ENCODE peak calls at places on chromosome 6, in six cellular contexts. N, D, U, T, Q and Z are unnamed samples.
A peak's percentile ranks its signal among the peaks of the same experiment; 100 is the strongest.

GRCh38 chr6:4113623-4114022 is 21.8 kb downstream of the ECI2 start:
- DNase-seq in N (no peak), D (no peak), U (no peak), T (no peak), Q (no peak), Z (no peak)

GRCh38 chr6:19128701-19129100 is 708.5 kb upstream of the ID4 start:
- DNase-seq in N (no peak), D (no peak), U (no peak), T (no peak), Q (no peak), Z (no peak)

GRCh38 chr6:105484238-105485161 is 81.6 kb upstream of the PREP start:
- DNase-seq in N (no peak), D (no peak), U (peak; percentile 30), T (no peak), Q (peak; percentile 41), Z (no peak)

GRCh38 chr6:125140808-125141207 is 12.8 kb upstream of the TPD52L1 start:
- DNase-seq in N (no peak), D (no peak), U (no peak), T (no peak), Q (no peak), Z (no peak)

GRCh38 chr6:149235130-149235561 is 82.4 kb upstream of the TAB2 start:
- DNase-seq in N (no peak), D (peak; percentile 69), U (no peak), T (no peak), Q (peak; percentile 54), Z (no peak)

GRCh38 chr6:51892339-51892738 is 195.1 kb downstream of the PKHD1 start:
- DNase-seq in N (no peak), D (no peak), U (no peak), T (no peak), Q (peak; percentile 13), Z (no peak)

GRCh38 chr6:144797881-144798589 is 512.9 kb downstream of the UTRN start:
- DNase-seq in N (no peak), D (no peak), U (no peak), T (no peak), Q (no peak), Z (no peak)

GRCh38 chr6:156848533-156848932 is 71.4 kb downstream of the ARID1B start:
- DNase-seq in N (no peak), D (no peak), U (no peak), T (no peak), Q (no peak), Z (no peak)

GRCh38 chr6:1610497-1611321 is 994 bp downstream of the FOXC1 start:
- DNase-seq in N (no peak), D (no peak), U (no peak), T (no peak), Q (peak; percentile 27), Z (no peak)

GRCh38 chr6:128822271-128822670 is 60.7 kb upstream of the LAMA2 start:
- DNase-seq in N (no peak), D (no peak), U (no peak), T (no peak), Q (no peak), Z (no peak)

GRCh38 chr6:37653933-37654565 is 43.6 kb downstream of the MDGA1 start:
- DNase-seq in N (peak; percentile 46), D (peak; percentile 19), U (peak; percentile 88), T (peak; percentile 15), Q (peak; percentile 36), Z (peak; percentile 57)

GRCh38 chr6:22098623-22099022 is 198.2 kb downstream of the PRL start:
- DNase-seq in N (no peak), D (no peak), U (no peak), T (no peak), Q (no peak), Z (no peak)

GRCh38 chr6:53566755-53567154 is 21.9 kb upstream of the GCLC start:
- DNase-seq in N (no peak), D (no peak), U (no peak), T (no peak), Q (no peak), Z (no peak)

GRCh38 chr6:87803784-87804183 is 101.8 kb upstream of the AKIRIN2 start:
- DNase-seq in N (no peak), D (no peak), U (no peak), T (no peak), Q (no peak), Z (no peak)

GRCh38 chr6:35718911-35719381 is 17.9 kb upstream of the ARMC12 start:
- DNase-seq in N (no peak), D (no peak), U (no peak), T (no peak), Q (no peak), Z (no peak)

GRCh38 chr6:129351807-129352206 is 358.2 kb downstream of the ARHGAP18 start:
- DNase-seq in N (no peak), D (no peak), U (no peak), T (no peak), Q (no peak), Z (no peak)

GRCh38 chr6:161228096-161228495 is 45.8 kb downstream of the AGPAT4 start:
- DNase-seq in N (no peak), D (no peak), U (no peak), T (no peak), Q (no peak), Z (no peak)

GRCh38 chr6:44176935-44177509 is 18.4 kb downstream of the CAPN11 start:
- DNase-seq in N (peak; percentile 53), D (peak; percentile 41), U (no peak), T (no peak), Q (no peak), Z (peak; percentile 61)
- TF ChIP-seq TAF1 in N (no peak), D (no peak), U (no peak), T (no peak), Q (no peak), Z (no peak)

DNA sequence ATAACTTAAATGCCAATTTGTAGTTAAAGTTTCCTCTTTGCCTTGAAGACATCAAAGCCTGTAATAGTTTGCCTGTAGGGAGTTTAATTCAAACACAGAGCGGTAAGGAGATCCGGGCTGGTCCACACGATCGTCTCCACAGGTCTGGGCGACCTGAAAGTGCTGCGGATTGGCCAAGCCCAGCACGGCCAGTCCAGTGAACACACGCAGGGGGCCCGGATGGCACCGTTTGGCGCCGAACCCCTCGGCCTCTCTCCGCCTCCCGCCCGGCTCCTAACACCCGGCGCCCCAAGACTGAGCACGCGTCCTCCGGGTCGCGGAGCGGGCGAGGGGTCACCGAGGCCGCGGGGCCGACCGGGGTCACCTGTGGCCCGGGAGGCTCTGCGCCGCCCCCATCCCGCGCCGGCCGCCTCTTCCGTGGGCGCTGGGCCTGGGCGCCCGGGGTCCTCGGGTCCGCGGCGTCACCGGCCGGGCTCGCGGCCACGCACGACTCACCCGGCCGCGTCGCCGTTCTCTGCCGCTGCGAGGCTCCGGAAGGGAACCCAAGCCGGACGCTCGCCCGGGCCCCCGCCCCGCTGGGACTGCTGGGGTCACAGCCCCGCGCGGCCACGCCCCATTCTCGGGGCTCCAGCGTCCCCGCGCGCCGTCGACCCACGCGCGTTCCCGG is 481 bp downstream of the SERPINB6 start:
- DNase-seq in N (no peak), D (no peak), U (peak; percentile 94), T (no peak), Q (no peak), Z (peak; percentile 37)
- TF ChIP-seq POLR2AphosphoS5 in N (no peak), D (no peak), U (peak; percentile 35), T (no peak), Q (no peak), Z (no peak)

DNA sequence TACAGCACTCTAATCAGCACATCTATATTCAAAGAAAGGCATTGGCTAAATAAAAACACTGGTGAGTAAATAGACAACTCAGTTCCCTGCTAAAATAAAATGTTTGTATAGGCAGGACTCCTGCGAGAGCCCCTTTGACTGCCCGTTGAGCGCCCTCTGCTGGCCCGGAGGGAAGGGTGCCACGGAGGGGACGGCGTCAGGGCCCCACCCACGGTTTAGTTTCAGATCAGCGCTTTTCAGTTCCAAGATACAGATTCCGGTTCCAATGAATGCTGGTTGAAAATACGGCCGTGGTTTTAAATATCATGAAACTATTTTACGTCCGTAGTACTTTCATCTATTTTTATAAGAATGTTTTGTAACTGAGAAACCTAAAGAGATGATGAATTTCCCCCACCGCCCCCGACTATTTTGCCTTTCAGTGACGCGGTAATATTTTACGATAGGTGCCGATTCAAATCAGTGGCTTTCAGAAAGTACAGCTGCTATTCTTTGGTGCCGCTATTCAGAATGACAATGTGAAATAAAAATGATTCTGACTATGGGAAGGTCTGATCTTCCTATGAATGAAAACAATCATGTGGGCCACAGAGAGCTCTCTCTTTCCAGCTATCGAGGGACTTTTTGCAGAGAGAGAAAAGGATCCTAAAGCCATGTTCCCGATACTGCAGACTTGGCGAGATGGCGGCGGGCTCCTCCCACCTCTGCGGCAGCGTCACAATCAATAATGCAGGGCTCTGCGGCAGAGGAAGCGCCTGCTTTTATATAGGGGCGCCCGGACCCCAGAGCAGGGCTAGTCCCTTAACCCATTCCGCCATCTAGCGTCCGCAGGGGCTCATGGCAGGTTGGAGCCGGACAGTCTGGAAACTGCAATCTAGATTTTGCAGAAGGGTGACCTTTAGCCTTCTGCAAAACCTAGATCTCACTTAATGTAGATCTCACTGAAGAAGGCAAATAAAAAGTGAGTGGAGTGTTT is 10.6 kb upstream of the CCN6 start:
- DNase-seq in N (peak; percentile 58), D (peak; percentile 45), U (peak; percentile 92), T (peak; percentile 87), Q (peak; percentile 86), Z (peak; percentile 57)
- TF ChIP-seq POLR2A in N (peak; percentile 36), D (peak; percentile 32), U (no peak), T (peak; percentile 82), Q (no peak), Z (no peak)

DNA sequence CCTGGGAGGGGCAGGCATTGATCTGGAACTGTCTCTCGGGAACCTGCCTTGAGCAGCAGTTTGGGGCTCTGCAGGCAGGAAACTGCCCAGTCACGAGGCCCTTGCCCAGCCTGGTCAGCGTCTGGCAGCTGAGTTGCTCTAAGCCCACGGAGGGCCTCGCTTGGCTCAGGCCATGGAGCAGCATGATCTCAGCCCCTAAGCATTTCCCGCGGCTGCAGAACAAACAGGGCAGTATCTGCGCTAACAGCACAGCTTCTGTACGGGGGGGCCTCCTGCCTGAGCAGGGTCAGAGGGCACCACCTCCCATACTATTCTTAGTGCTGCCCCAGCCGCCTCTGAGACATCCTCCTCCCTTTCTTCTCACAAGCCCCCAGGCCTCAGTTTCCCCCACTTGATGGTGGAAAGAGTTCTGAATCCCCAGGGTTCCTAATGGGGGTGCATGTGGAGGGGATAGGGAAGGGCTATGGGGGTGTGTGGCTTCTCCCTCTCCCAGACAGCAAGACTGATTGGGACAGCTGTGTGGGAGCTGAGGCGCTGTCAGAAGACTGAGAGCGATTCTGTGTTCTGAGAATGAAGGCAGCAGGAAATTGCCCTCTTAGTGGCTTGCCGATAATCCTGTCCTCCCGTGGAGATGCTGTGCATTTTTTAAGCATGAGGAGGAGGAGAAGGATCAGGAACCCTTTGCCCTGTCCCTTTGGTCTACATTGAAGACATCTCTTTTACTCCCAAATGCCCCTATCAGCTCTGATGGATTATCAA is 46.4 kb downstream of the MOCS1 start:
- DNase-seq in N (no peak), D (no peak), U (no peak), T (peak; percentile 13), Q (peak; percentile 85), Z (no peak)
- TF ChIP-seq TAF1 in N (no peak), D (no peak), U (no peak), T (no peak), Q (no peak), Z (no peak)